ENCODE peak calls at places on chromosomes 5 and 9, in five cellular contexts. A is NB4, C is A549, V is stomach, L is K562. P is an unnamed sample.

GRCh38 chr9:125418404-125418803 is 156.8 kb downstream of the GAPVD1 start:
- DNase-seq in A (no peak), C (no peak), V (no peak), L (no peak), P (no peak)

GRCh38 chr9:126128494-126129142 is 198.0 kb upstream of the MVB12B start:
- DNase-seq in A (no peak), C (no peak), V (peak), L (no peak), P (no peak)

GRCh38 chr5:121485261-121485660 is 366.4 kb upstream of the FTMT start:
- DNase-seq in A (no peak), C (no peak), V (no peak), L (no peak), P (no peak)

GRCh38 chr5:158058208-158058607 is 199.3 kb upstream of the CLINT1 start:
- DNase-seq in A (no peak), C (no peak), V (no peak), L (no peak), P (no peak)

GRCh38 chr5:83095973-83096539 is 18.7 kb downstream of the XRCC4 start:
- DNase-seq in A (no peak), C (peak), V (no peak), L (no peak), P (no peak)

GRCh38 chr5:83244516-83244915 is 167.2 kb downstream of the XRCC4 start:
- DNase-seq in A (no peak), C (no peak), V (no peak), L (no peak), P (no peak)

GRCh38 chr9:88590558-88591146 is 55.7 kb downstream of the NXNL2 start:
- DNase-seq in A (peak), C (no peak), V (no peak), L (no peak), P (no peak)

GRCh38 chr9:134712922-134713321 is 71.3 kb downstream of the COL5A1 start:
- DNase-seq in A (no peak), C (no peak), V (no peak), L (no peak), P (no peak)

GRCh38 chr9:134204991-134205578 is 40.7 kb upstream of the RNU6ATAC start:
- DNase-seq in A (no peak), C (no peak), V (no peak), L (no peak), P (no peak)

GRCh38 chr9:122265265-122265900 is 701 bp downstream of the MRRF start:
- DNase-seq in A (peak), C (no peak), V (no peak), L (no peak), P (peak)

GRCh38 chr9:133054966-133055365 is 6.8 kb upstream of the CEL start:
- DNase-seq in A (no peak), C (no peak), V (no peak), L (no peak), P (no peak)

GRCh38 chr9:114110180-114110579 is 11.1 kb upstream of the KIF12 start:
- DNase-seq in A (no peak), C (peak), V (no peak), L (no peak), P (no peak)

GRCh38 chr5:110414360-110414759 is 312.1 kb downstream of the TMEM232 start:
- DNase-seq in A (peak), C (no peak), V (no peak), L (no peak), P (no peak)

GRCh38 chr5:113612060-113612496 is 98.6 kb downstream of the YTHDC2 start:
- DNase-seq in A (peak), C (peak), V (no peak), L (peak), P (peak)

GRCh38 chr5:1003296-1003937 is 5.2 kb upstream of the NKD2 start:
- DNase-seq in A (peak), C (no peak), V (peak), L (no peak), P (no peak)

GRCh38 chr5:113495402-113495801 is 7.1 kb upstream of the MCC start:
- DNase-seq in A (no peak), C (no peak), V (no peak), L (no peak), P (no peak)

GRCh38 chr5:93736284-93736683 is 5.1 kb downstream of the POU5F2 start:
- DNase-seq in A (no peak), C (no peak), V (no peak), L (no peak), P (no peak)

GRCh38 chr9:93467062-93467416 is 13.7 kb upstream of the FAM120AOS start:
- DNase-seq in A (peak), C (no peak), V (no peak), L (peak), P (peak)

GRCh38 chr5:33781286-33781685 is 110.5 kb downstream of the ADAMTS12 start:
- DNase-seq in A (no peak), C (no peak), V (no peak), L (no peak), P (no peak)

GRCh38 chr9:94915476-94916450 is 189.3 kb downstream of the AOPEP start:
- DNase-seq in A (no peak), C (no peak), V (no peak), L (no peak), P (no peak)

DNA sequence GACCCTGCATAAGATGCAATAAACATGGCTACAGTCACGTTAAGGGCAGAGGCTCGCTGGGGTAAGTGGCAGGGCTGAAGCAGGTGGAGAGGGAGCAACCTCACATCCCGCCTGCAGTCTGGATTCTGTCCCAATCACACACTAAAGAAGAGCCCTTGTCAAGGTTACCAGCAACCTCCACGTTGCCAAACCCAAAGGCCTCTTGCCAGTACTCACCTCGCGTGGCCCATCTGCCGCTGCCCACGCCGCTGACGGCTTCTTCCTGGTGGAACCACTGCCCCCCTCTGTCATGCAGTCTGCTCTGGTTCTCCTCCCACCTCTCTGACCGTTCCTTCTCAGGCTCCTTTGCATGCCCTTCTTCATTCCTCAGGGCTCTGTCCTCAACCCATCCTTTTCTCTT is 8.8 kb downstream of the AQP7 start:
- DNase-seq in A (no peak), C (no peak), V (no peak), L (no peak), P (no peak)
- TF ChIP-seq POLR2A in A (no peak), C (no peak), V (no peak), L (no peak), P (no peak)

GRCh38 chr5:75717082-75717922 is at the start of gene POC5:
- DNase-seq in A (peak), C (peak), V (peak), L (peak), P (peak)
- TF ChIP-seq POLR2A in A (peak), C (peak), V (no peak), L (peak), P (peak)

DNA sequence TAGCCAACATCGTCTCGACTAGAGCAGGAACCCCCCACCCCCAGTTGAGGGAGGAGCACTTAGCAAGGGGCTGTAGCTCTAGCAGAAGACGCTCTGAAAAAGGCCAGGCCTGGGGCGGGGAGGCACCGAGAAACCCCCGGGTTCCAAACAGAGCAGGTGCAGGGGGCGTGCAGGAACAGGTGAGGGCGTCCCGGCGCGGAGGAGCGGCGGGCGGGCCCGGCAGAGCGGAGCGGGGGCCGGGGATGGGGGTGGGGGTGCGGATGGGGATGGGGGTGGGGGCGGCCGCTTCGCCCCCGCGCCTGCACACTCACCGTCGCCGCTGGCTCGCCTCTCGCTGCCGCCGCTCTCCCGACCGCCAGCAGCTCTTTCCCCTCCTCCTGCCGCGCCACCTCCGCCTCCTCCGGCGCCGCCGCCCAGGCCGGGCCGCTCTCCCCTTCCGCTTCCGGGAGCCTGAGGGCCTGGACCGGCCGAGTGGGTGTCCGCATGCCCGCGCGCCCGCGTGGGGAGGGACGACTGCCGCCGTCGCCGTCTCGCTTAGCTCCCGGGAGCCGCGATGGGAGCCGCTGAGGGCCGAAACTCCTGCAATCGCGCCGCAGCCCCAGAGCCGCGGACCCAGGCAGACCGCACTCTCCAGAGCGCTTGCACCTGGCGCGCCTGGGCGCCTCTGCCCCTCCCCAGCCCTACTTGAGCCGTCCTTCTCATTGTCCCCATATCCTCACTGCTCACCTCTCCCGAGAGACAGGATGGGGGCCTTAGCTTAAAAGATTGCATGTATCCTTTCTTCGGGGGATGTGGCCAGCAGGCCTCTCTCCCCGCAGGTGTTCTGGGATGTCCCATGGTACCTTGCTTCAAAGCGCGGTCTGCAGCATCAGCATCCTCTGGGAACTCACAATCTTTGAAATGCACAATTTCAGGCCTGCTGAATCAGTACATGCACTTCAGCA is at the start of gene ZDHHC21:
- DNase-seq in A (peak), C (peak), V (peak), L (peak), P (peak)
- TF ChIP-seq POLR2A in A (no peak), C (peak), V (no peak), L (no peak), P (peak)

DNA sequence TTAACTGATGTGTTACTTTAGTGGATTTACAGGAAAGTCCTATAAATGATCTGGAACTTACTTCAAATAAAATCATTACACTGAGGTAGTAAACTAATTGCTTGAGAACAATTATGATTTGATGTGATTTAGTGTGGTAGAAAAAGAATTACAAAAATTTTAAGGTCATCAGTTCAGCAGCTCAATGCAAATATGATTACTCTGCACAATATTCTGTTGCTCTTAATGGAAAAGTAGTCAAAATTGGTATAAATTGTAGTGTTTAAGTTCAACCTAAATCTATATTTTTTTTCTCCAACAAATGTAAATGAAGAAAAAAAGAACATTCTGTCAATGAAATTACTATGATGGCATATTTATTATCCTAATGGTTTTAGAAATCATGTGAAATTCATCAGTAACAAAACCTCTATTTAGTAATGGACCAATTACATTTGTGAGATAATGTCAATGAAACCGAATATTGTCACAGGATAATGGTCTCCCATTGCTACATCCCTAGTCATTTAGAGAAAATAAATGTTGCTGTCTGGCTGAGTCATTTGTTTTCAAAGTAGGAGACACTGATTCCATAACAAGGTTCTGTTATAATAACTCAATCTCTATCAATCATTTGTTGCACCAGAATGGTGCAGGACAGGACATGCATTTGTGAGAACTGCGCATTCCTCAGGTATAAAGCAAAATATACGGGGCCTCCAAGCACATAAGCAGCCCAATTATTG is 177.1 kb downstream of the NFIB start:
- DNase-seq in A (no peak), C (no peak), V (no peak), L (no peak), P (no peak)
- TF ChIP-seq POLR2A in A (no peak), C (no peak), V (no peak), L (no peak), P (no peak)

GRCh38 chr5:177425801-177426565 is 493 bp upstream of the GRK6 start:
- DNase-seq in A (peak), C (peak), V (peak), L (peak), P (peak)
- TF ChIP-seq POLR2A in A (peak), C (no peak), V (no peak), L (peak), P (peak)

GRCh38 chr5:107425541-107426031 is 245.2 kb downstream of the EFNA5 start:
- DNase-seq in A (no peak), C (peak), V (no peak), L (no peak), P (no peak)
- TF ChIP-seq POLR2A in A (no peak), C (no peak), V (no peak), L (no peak), P (no peak)

GRCh38 chr5:91381774-91382492 is 1.2 kb downstream of the ARRDC3 start:
- DNase-seq in A (peak), C (peak), V (peak), L (peak), P (peak)
- TF ChIP-seq POLR2A in A (peak), C (no peak), V (no peak), L (no peak), P (no peak)

GRCh38 chr9:86947146-86948081 is at the start of gene GAS1:
- DNase-seq in A (peak), C (peak), V (peak), L (peak), P (peak)
- TF ChIP-seq POLR2A in A (no peak), C (no peak), V (no peak), L (no peak), P (no peak)

P was measured in erythroblast.